ENCODE peak calls at places on chromosomes 6 and 20, in seven cellular contexts. W is PC-9; D is NT2/D1; X is A549; Q is ovary; S is CD4-positive, CD25-positive, alpha-beta regulatory T cell; F is heart left ventricle. N is an unnamed sample.
A peak's percentile ranks its signal among the peaks of the same experiment; 100 is the strongest.

GRCh38 chr6:81362246-81362645 is 390.2 kb downstream of the TENT5A start:
- DNase-seq in X (no peak), Q (no peak), W (no peak), F (no peak), S (no peak), D (no peak), N (no peak)

GRCh38 chr6:55980627-55981211 is 105.3 kb upstream of the BMP5 start:
- DNase-seq in W (peak; percentile 24), F (peak; percentile 20), Q (peak; percentile 26), S (no peak), X (peak; percentile 4), D (peak; percentile 18), N (no peak)

GRCh38 chr6:42168650-42169049 is 4.5 kb upstream of the GUCA1A start:
- DNase-seq in X (no peak), W (no peak), F (no peak), D (no peak), Q (no peak), S (no peak), N (no peak)

GRCh38 chr20:49037962-49038387 is 8.1 kb upstream of the CSE1L start:
- DNase-seq in W (peak; percentile 40), F (no peak), Q (no peak), S (peak; percentile 61), X (no peak), D (no peak), N (no peak)

GRCh38 chr6:56771189-56771588 is 128.5 kb upstream of the DST start:
- DNase-seq in S (no peak), W (no peak), D (no peak), Q (no peak), F (no peak), X (no peak), N (no peak)

GRCh38 chr6:25229671-25230321 is 49.4 kb upstream of the CARMIL1 start:
- DNase-seq in Q (no peak), D (no peak), W (peak; percentile 45), X (no peak), F (no peak), S (no peak), N (no peak)

GRCh38 chr20:24783631-24784492 is 165.2 kb upstream of the CST7 start:
- DNase-seq in F (no peak), D (no peak), Q (no peak), S (peak; percentile 5), W (no peak), X (no peak), N (no peak)

GRCh38 chr6:5279891-5280338 is 18.6 kb downstream of the FARS2 start:
- DNase-seq in X (no peak), Q (no peak), D (no peak), F (no peak), S (peak; percentile 78), W (no peak), N (no peak)

GRCh38 chr6:111950661-111951426 is 77.6 kb upstream of the FYN start:
- DNase-seq in Q (no peak), F (peak; percentile 25), S (no peak), D (no peak), X (no peak), W (no peak), N (no peak)

GRCh38 chr6:106972500-106972899 is 2.0 kb downstream of the CD24 start:
- DNase-seq in Q (no peak), F (no peak), W (no peak), S (no peak), X (peak; percentile 6), D (no peak), N (no peak)

GRCh38 chr20:58131581-58132142 is 96.8 kb downstream of the ANKRD60 start:
- DNase-seq in S (no peak), W (peak; percentile 73), D (no peak), Q (no peak), X (no peak), F (no peak), N (no peak)

GRCh38 chr6:2899596-2899995 is 3.5 kb downstream of the SERPINB9 start:
- DNase-seq in Q (no peak), F (no peak), D (no peak), X (no peak), W (no peak), S (peak; percentile 78), N (no peak)

GRCh38 chr6:101396552-101397173 is 3.2 kb downstream of the GRIK2 start:
- DNase-seq in X (no peak), D (no peak), W (peak; percentile 62), F (peak; percentile 54), S (peak; percentile 34), Q (no peak), N (no peak)

GRCh38 chr6:8065519-8065911 is 1.3 kb upstream of the BLOC1S5 start:
- DNase-seq in F (no peak), X (no peak), Q (no peak), W (no peak), D (no peak), S (peak; percentile 56), N (no peak)

GRCh38 chr20:61435823-61436220 is 183.8 kb downstream of the CDH4 start:
- DNase-seq in Q (no peak), X (no peak), W (no peak), F (no peak), D (no peak), S (no peak), N (no peak)

GRCh38 chr6:136757150-136757549 is 35.1 kb downstream of the MAP3K5 start:
- DNase-seq in F (no peak), D (no peak), S (no peak), X (no peak), W (no peak), Q (no peak), N (no peak)

GRCh38 chr20:62010551-62011402 is 54.9 kb downstream of the TAF4 start:
- DNase-seq in S (peak; percentile 63), X (peak; percentile 69), F (peak; percentile 47), Q (peak; percentile 70), W (peak; percentile 57), D (peak; percentile 44), N (peak; percentile 33)

GRCh38 chr6:67459556-67459955 is 1175.5 kb upstream of the ADGRB3 start:
- DNase-seq in Q (no peak), F (no peak), X (no peak), S (no peak), D (no peak), W (no peak), N (no peak)

GRCh38 chr20:24406761-24407550 is 62.5 kb upstream of the SYNDIG1 start:
- DNase-seq in W (peak; percentile 5), F (no peak), X (no peak), D (no peak), S (peak; percentile 52), Q (no peak), N (no peak)

GRCh38 chr6:159819932-159820640 is 20.0 kb downstream of the PNLDC1 start:
- DNase-seq in S (peak; percentile 62), F (no peak), X (no peak), W (no peak), Q (no peak), D (no peak), N (no peak)

GRCh38 chr20:58818585-58819285 is 32.0 kb downstream of the GNAS-AS1 start:
- DNase-seq in X (no peak), D (no peak), W (peak; percentile 77), S (peak; percentile 13), Q (no peak), F (no peak), N (no peak)

DNA sequence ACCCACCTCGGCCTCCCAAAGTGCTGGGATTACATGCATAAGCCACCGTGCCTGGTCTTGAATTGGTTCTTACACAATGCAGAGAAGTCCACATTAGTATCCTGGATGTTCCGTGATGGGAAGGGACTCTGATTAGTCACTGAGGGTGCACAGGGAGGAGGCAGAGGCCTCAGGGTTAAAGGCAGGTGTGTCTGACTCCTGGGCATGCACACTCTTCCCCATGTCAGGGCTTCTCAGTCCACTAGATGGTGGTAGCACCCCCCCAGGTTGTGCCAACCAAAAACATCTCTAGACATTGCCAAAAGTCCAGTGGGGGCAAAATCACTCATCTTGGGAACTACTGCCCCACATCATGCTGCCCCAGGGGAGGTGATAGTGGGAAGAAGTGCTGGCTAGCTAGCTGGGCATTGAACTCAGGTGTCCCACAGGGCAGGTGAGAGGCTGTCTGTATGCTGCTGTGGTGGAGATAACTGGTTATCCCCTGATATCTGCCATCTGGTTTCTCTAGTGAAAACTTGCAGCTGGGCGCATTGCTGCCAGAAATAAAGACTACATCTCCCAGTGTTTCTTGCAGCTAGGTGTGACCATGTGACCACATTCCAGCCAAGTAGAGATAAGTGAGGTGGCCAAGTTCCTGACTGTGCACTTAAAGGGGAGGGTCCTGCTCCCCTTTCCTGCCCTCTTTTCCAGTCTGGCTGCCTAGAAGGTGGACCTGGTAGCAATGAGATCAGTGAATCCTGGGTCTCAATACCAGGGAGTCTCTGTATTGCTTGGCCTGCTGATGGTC is 8.4 kb upstream of the NSFL1C start:
- DNase-seq in W (peak; percentile 65), Q (no peak), S (no peak), F (no peak), X (no peak), D (no peak), N (no peak)
- H3K4me1 ChIP-seq in W (peaks cover 73% of the 10 kb centered on the region), Q (no peaks in the 10 kb centered on the region), S (no peaks in the 10 kb centered on the region), F (no peaks in the 10 kb centered on the region), X (peaks cover 32% of the 10 kb centered on the region), D (peaks cover 2% of the 10 kb centered on the region), N (no peaks in the 10 kb centered on the region)

DNA sequence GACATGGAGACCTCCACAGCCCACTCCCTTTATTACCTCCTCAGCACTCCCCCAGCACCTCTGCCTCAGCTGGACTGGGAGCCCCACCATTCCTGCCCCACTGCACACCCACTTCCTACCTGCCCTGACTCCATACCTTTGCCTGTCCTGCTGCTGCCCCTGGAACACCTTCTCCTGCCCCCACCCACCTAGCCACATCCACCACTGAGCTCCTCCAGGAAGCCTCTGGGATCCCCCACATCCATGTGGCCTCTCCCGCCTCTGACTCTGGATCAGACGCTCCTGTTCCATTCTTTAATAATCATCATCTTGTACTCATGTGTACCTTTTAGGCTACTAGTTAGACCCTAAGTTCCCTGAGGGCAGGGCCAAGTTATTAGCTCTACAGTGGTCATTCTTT is 2.2 kb upstream of the SDCBP2 start:
- DNase-seq in Q (peak; percentile 14), D (no peak), W (no peak), X (no peak), F (peak; percentile 5), S (no peak), N (no peak)
- H3K4me1 ChIP-seq in Q (peaks cover 22% of the 10 kb centered on the region), D (no peaks in the 10 kb centered on the region), W (peaks cover 48% of the 10 kb centered on the region), X (peaks cover 37% of the 10 kb centered on the region), F (peaks cover 24% of the 10 kb centered on the region), S (peaks cover 13% of the 10 kb centered on the region), N (peaks cover 13% of the 10 kb centered on the region)

GRCh38 chr20:3813758-3814581 is 6.4 kb upstream of the AP5S1 start:
- DNase-seq in F (no peak), W (no peak), X (no peak), D (no peak), S (no peak), Q (no peak), N (peak; percentile 13)

GRCh38 chr20:3812259-3812681 is 8.1 kb upstream of the AP5S1 start:
- DNase-seq in W (no peak), X (no peak), Q (no peak), S (no peak), D (no peak), F (no peak), N (no peak)

GRCh38 chr20:3812975-3813599 is 7.3 kb upstream of the AP5S1 start:
- DNase-seq in F (no peak), S (no peak), X (no peak), Q (no peak), W (no peak), D (no peak), N (no peak)

GRCh38 chr20:3808544-3808943 is 11.8 kb upstream of the AP5S1 start:
- DNase-seq in S (no peak), D (no peak), W (no peak), X (no peak), F (no peak), Q (no peak), N (no peak)

GRCh38 chr20:3811421-3812258 is 8.7 kb upstream of the AP5S1 start:
- DNase-seq in F (peak; percentile 99), X (peak; percentile 97), W (peak; percentile 100), D (no peak), S (peak; percentile 98), Q (peak; percentile 99), N (peak; percentile 93)
- H3K4me1 ChIP-seq in F (peaks cover 14% of the 10 kb centered on the region), X (peaks cover 66% of the 10 kb centered on the region), W (peaks cover 54% of the 10 kb centered on the region), D (peaks cover 12% of the 10 kb centered on the region), S (peaks cover 82% of the 10 kb centered on the region), Q (peaks cover 20% of the 10 kb centered on the region), N (peaks cover 74% of the 10 kb centered on the region)

GRCh38 chr6:33432546-33432945 is 12.7 kb downstream of the SYNGAP1 start:
- DNase-seq in F (no peak), W (no peak), Q (no peak), S (no peak), X (no peak), D (no peak), N (no peak)
- H3K4me1 ChIP-seq in F (no peaks in the 10 kb centered on the region), W (peaks cover under 1% of the 10 kb centered on the region), Q (peaks cover 21% of the 10 kb centered on the region), S (peaks cover 47% of the 10 kb centered on the region), X (peaks cover 30% of the 10 kb centered on the region), D (peaks cover 20% of the 10 kb centered on the region), N (peaks cover 41% of the 10 kb centered on the region)

N was measured in effector memory CD4-positive, alpha-beta T cell.